ENCODE peak calls at places on chromosomes 1 and 21, in five cellular contexts. One of them, this sample, is unnamed.

GRCh38 chr1:44261963-44262362 is 48.7 kb downstream of the DMAP1 start:
- DNase-seq in NCI-H1436: no peak
- DNase-seq in CD4-positive, alpha-beta T cell: no peak
- DNase-seq in renal cortical epithelial cell: no peak
- DNase-seq in stimulated activated CD8-positive, alpha-beta memory T cell treated with anti-CD3 and anti-CD28 coated beads, Interleukin-2, amount 100 ng/mL, for 1 hour: no peak
- DNase-seq in this sample: no peak

GRCh38 chr1:244154528-244154881 is 103.4 kb downstream of the ZBTB18 start:
- DNase-seq in NCI-H1436: no peak
- DNase-seq in CD4-positive, alpha-beta T cell: no peak
- DNase-seq in renal cortical epithelial cell: no peak
- DNase-seq in stimulated activated CD8-positive, alpha-beta memory T cell treated with anti-CD3 and anti-CD28 coated beads, Interleukin-2, amount 100 ng/mL, for 1 hour: no peak
- DNase-seq in this sample: no peak

GRCh38 chr1:94130851-94131595 is 10.1 kb upstream of the ABCA4 start:
- DNase-seq in NCI-H1436: no peak
- DNase-seq in CD4-positive, alpha-beta T cell: no peak
- DNase-seq in renal cortical epithelial cell: peak
- DNase-seq in stimulated activated CD8-positive, alpha-beta memory T cell treated with anti-CD3 and anti-CD28 coated beads, Interleukin-2, amount 100 ng/mL, for 1 hour: no peak
- DNase-seq in this sample: no peak

GRCh38 chr21:18499761-18500376 is 96.3 kb upstream of the TMPRSS15 start:
- DNase-seq in NCI-H1436: peak
- DNase-seq in CD4-positive, alpha-beta T cell: no peak
- DNase-seq in renal cortical epithelial cell: peak
- DNase-seq in stimulated activated CD8-positive, alpha-beta memory T cell treated with anti-CD3 and anti-CD28 coated beads, Interleukin-2, amount 100 ng/mL, for 1 hour: no peak
- DNase-seq in this sample: no peak

GRCh38 chr1:5388622-5389021 is 603.6 kb downstream of the NPHP4 start:
- DNase-seq in NCI-H1436: no peak
- DNase-seq in CD4-positive, alpha-beta T cell: no peak
- DNase-seq in renal cortical epithelial cell: no peak
- DNase-seq in stimulated activated CD8-positive, alpha-beta memory T cell treated with anti-CD3 and anti-CD28 coated beads, Interleukin-2, amount 100 ng/mL, for 1 hour: no peak
- DNase-seq in this sample: no peak

GRCh38 chr1:92487078-92487605 is 417 bp upstream of the GFI1 start:
- DNase-seq in NCI-H1436: no peak
- DNase-seq in CD4-positive, alpha-beta T cell: no peak
- DNase-seq in renal cortical epithelial cell: no peak
- DNase-seq in stimulated activated CD8-positive, alpha-beta memory T cell treated with anti-CD3 and anti-CD28 coated beads, Interleukin-2, amount 100 ng/mL, for 1 hour: no peak
- DNase-seq in this sample: no peak

GRCh38 chr21:28538987-28539622 is 453.6 kb downstream of the LTN1 start:
- DNase-seq in NCI-H1436: no peak
- DNase-seq in CD4-positive, alpha-beta T cell: no peak
- DNase-seq in renal cortical epithelial cell: no peak
- DNase-seq in stimulated activated CD8-positive, alpha-beta memory T cell treated with anti-CD3 and anti-CD28 coated beads, Interleukin-2, amount 100 ng/mL, for 1 hour: no peak
- DNase-seq in this sample: no peak

GRCh38 chr1:26278835-26279597 is 870 bp upstream of the SH3BGRL3 start:
- DNase-seq in NCI-H1436: no peak
- DNase-seq in CD4-positive, alpha-beta T cell: no peak
- DNase-seq in renal cortical epithelial cell: peak
- DNase-seq in stimulated activated CD8-positive, alpha-beta memory T cell treated with anti-CD3 and anti-CD28 coated beads, Interleukin-2, amount 100 ng/mL, for 1 hour: no peak
- DNase-seq in this sample: no peak

GRCh38 chr1:32335951-32336867 is at the start of gene MARCKSL1:
- DNase-seq in NCI-H1436: peak
- DNase-seq in CD4-positive, alpha-beta T cell: peak
- DNase-seq in renal cortical epithelial cell: no peak
- DNase-seq in stimulated activated CD8-positive, alpha-beta memory T cell treated with anti-CD3 and anti-CD28 coated beads, Interleukin-2, amount 100 ng/mL, for 1 hour: peak
- DNase-seq in this sample: peak

GRCh38 chr1:17010601-17011438 is 908 bp downstream of the ATP13A2 start:
- DNase-seq in NCI-H1436: no peak
- DNase-seq in CD4-positive, alpha-beta T cell: no peak
- DNase-seq in renal cortical epithelial cell: no peak
- DNase-seq in stimulated activated CD8-positive, alpha-beta memory T cell treated with anti-CD3 and anti-CD28 coated beads, Interleukin-2, amount 100 ng/mL, for 1 hour: no peak
- DNase-seq in this sample: peak

GRCh38 chr1:37177230-37177864 is 143.0 kb upstream of the GRIK3 start:
- DNase-seq in NCI-H1436: peak
- DNase-seq in CD4-positive, alpha-beta T cell: no peak
- DNase-seq in renal cortical epithelial cell: peak
- DNase-seq in stimulated activated CD8-positive, alpha-beta memory T cell treated with anti-CD3 and anti-CD28 coated beads, Interleukin-2, amount 100 ng/mL, for 1 hour: no peak
- DNase-seq in this sample: no peak

GRCh38 chr21:42829417-42829816 is 49.9 kb downstream of the WDR4 start:
- DNase-seq in NCI-H1436: no peak
- DNase-seq in CD4-positive, alpha-beta T cell: no peak
- DNase-seq in renal cortical epithelial cell: no peak
- DNase-seq in stimulated activated CD8-positive, alpha-beta memory T cell treated with anti-CD3 and anti-CD28 coated beads, Interleukin-2, amount 100 ng/mL, for 1 hour: no peak
- DNase-seq in this sample: no peak

GRCh38 chr1:199978408-199978940 is 49.0 kb upstream of the NR5A2 start:
- DNase-seq in NCI-H1436: no peak
- DNase-seq in CD4-positive, alpha-beta T cell: no peak
- DNase-seq in renal cortical epithelial cell: no peak
- DNase-seq in stimulated activated CD8-positive, alpha-beta memory T cell treated with anti-CD3 and anti-CD28 coated beads, Interleukin-2, amount 100 ng/mL, for 1 hour: no peak
- DNase-seq in this sample: no peak

GRCh38 chr21:33780631-33781030 is 135.0 kb downstream of the ATP5PO start:
- DNase-seq in NCI-H1436: no peak
- DNase-seq in CD4-positive, alpha-beta T cell: no peak
- DNase-seq in renal cortical epithelial cell: no peak
- DNase-seq in stimulated activated CD8-positive, alpha-beta memory T cell treated with anti-CD3 and anti-CD28 coated beads, Interleukin-2, amount 100 ng/mL, for 1 hour: no peak
- DNase-seq in this sample: no peak

GRCh38 chr1:212291505-212292134 is 6.4 kb downstream of the PPP2R5A start:
- DNase-seq in NCI-H1436: peak
- DNase-seq in CD4-positive, alpha-beta T cell: no peak
- DNase-seq in renal cortical epithelial cell: peak
- DNase-seq in stimulated activated CD8-positive, alpha-beta memory T cell treated with anti-CD3 and anti-CD28 coated beads, Interleukin-2, amount 100 ng/mL, for 1 hour: no peak
- DNase-seq in this sample: no peak

GRCh38 chr1:184650177-184650866 is 104.3 kb downstream of the EDEM3 start:
- DNase-seq in NCI-H1436: no peak
- DNase-seq in CD4-positive, alpha-beta T cell: no peak
- DNase-seq in renal cortical epithelial cell: peak
- DNase-seq in stimulated activated CD8-positive, alpha-beta memory T cell treated with anti-CD3 and anti-CD28 coated beads, Interleukin-2, amount 100 ng/mL, for 1 hour: no peak
- DNase-seq in this sample: no peak

GRCh38 chr1:97308131-97308530 is 586.5 kb downstream of the PTBP2 start:
- DNase-seq in NCI-H1436: no peak
- DNase-seq in CD4-positive, alpha-beta T cell: no peak
- DNase-seq in renal cortical epithelial cell: no peak
- DNase-seq in stimulated activated CD8-positive, alpha-beta memory T cell treated with anti-CD3 and anti-CD28 coated beads, Interleukin-2, amount 100 ng/mL, for 1 hour: no peak
- DNase-seq in this sample: no peak

GRCh38 chr1:169873582-169874200 is 20.0 kb downstream of the SCYL3 start:
- DNase-seq in NCI-H1436: no peak
- DNase-seq in CD4-positive, alpha-beta T cell: no peak
- DNase-seq in renal cortical epithelial cell: no peak
- DNase-seq in stimulated activated CD8-positive, alpha-beta memory T cell treated with anti-CD3 and anti-CD28 coated beads, Interleukin-2, amount 100 ng/mL, for 1 hour: no peak
- DNase-seq in this sample: no peak

GRCh38 chr1:178664278-178664677 is 60.8 kb upstream of the RALGPS2 start:
- DNase-seq in NCI-H1436: no peak
- DNase-seq in CD4-positive, alpha-beta T cell: no peak
- DNase-seq in renal cortical epithelial cell: no peak
- DNase-seq in stimulated activated CD8-positive, alpha-beta memory T cell treated with anti-CD3 and anti-CD28 coated beads, Interleukin-2, amount 100 ng/mL, for 1 hour: no peak
- DNase-seq in this sample: no peak

GRCh38 chr1:81512242-81512641 is 288.5 kb upstream of the ADGRL2 start:
- DNase-seq in NCI-H1436: no peak
- DNase-seq in CD4-positive, alpha-beta T cell: no peak
- DNase-seq in renal cortical epithelial cell: no peak
- DNase-seq in stimulated activated CD8-positive, alpha-beta memory T cell treated with anti-CD3 and anti-CD28 coated beads, Interleukin-2, amount 100 ng/mL, for 1 hour: no peak
- DNase-seq in this sample: no peak

GRCh38 chr21:42532466-42533181 is 19.0 kb downstream of the SLC37A1 start:
- DNase-seq in NCI-H1436: no peak
- DNase-seq in CD4-positive, alpha-beta T cell: no peak
- DNase-seq in renal cortical epithelial cell: no peak
- DNase-seq in stimulated activated CD8-positive, alpha-beta memory T cell treated with anti-CD3 and anti-CD28 coated beads, Interleukin-2, amount 100 ng/mL, for 1 hour: no peak
- DNase-seq in this sample: no peak

GRCh38 chr1:222734740-222735139 is 2.3 kb upstream of the FAM177B start:
- DNase-seq in NCI-H1436: no peak
- DNase-seq in CD4-positive, alpha-beta T cell: no peak
- DNase-seq in renal cortical epithelial cell: no peak
- DNase-seq in stimulated activated CD8-positive, alpha-beta memory T cell treated with anti-CD3 and anti-CD28 coated beads, Interleukin-2, amount 100 ng/mL, for 1 hour: no peak
- DNase-seq in this sample: no peak

GRCh38 chr1:4655674-4656532 is 1.5 kb downstream of the AJAP1 start:
- DNase-seq in NCI-H1436: peak
- DNase-seq in CD4-positive, alpha-beta T cell: no peak
- DNase-seq in renal cortical epithelial cell: peak
- DNase-seq in stimulated activated CD8-positive, alpha-beta memory T cell treated with anti-CD3 and anti-CD28 coated beads, Interleukin-2, amount 100 ng/mL, for 1 hour: no peak
- DNase-seq in this sample: peak

GRCh38 chr1:175524003-175524402 is 219.4 kb downstream of the TNR start:
- DNase-seq in NCI-H1436: no peak
- DNase-seq in CD4-positive, alpha-beta T cell: no peak
- DNase-seq in renal cortical epithelial cell: no peak
- DNase-seq in stimulated activated CD8-positive, alpha-beta memory T cell treated with anti-CD3 and anti-CD28 coated beads, Interleukin-2, amount 100 ng/mL, for 1 hour: no peak
- DNase-seq in this sample: no peak

GRCh38 chr21:39484711-39485264 is 33.0 kb downstream of the SH3BGR start:
- DNase-seq in NCI-H1436: no peak
- DNase-seq in CD4-positive, alpha-beta T cell: no peak
- DNase-seq in renal cortical epithelial cell: no peak
- DNase-seq in stimulated activated CD8-positive, alpha-beta memory T cell treated with anti-CD3 and anti-CD28 coated beads, Interleukin-2, amount 100 ng/mL, for 1 hour: no peak
- DNase-seq in this sample: no peak

GRCh38 chr1:86487131-86487804 is 18.5 kb downstream of the CLCA1 start:
- DNase-seq in NCI-H1436: no peak
- DNase-seq in CD4-positive, alpha-beta T cell: no peak
- DNase-seq in renal cortical epithelial cell: no peak
- DNase-seq in stimulated activated CD8-positive, alpha-beta memory T cell treated with anti-CD3 and anti-CD28 coated beads, Interleukin-2, amount 100 ng/mL, for 1 hour: no peak
- DNase-seq in this sample: no peak

GRCh38 chr1:99348375-99349132 is 84.3 kb downstream of the PLPPR4 start:
- DNase-seq in NCI-H1436: no peak
- DNase-seq in CD4-positive, alpha-beta T cell: no peak
- DNase-seq in renal cortical epithelial cell: no peak
- DNase-seq in stimulated activated CD8-positive, alpha-beta memory T cell treated with anti-CD3 and anti-CD28 coated beads, Interleukin-2, amount 100 ng/mL, for 1 hour: no peak
- DNase-seq in this sample: no peak

GRCh38 chr1:78536427-78536826 is 45.7 kb downstream of the PTGFR start:
- DNase-seq in NCI-H1436: no peak
- DNase-seq in CD4-positive, alpha-beta T cell: no peak
- DNase-seq in renal cortical epithelial cell: no peak
- DNase-seq in stimulated activated CD8-positive, alpha-beta memory T cell treated with anti-CD3 and anti-CD28 coated beads, Interleukin-2, amount 100 ng/mL, for 1 hour: no peak
- DNase-seq in this sample: no peak

GRCh38 chr1:19872190-19872589 is 10.0 kb upstream of the OTUD3 start:
- DNase-seq in NCI-H1436: peak
- DNase-seq in CD4-positive, alpha-beta T cell: no peak
- DNase-seq in renal cortical epithelial cell: peak
- DNase-seq in stimulated activated CD8-positive, alpha-beta memory T cell treated with anti-CD3 and anti-CD28 coated beads, Interleukin-2, amount 100 ng/mL, for 1 hour: no peak
- DNase-seq in this sample: no peak

GRCh38 chr21:34846601-34847112 is 177.9 kb downstream of the CLIC6 start:
- DNase-seq in NCI-H1436: no peak
- DNase-seq in CD4-positive, alpha-beta T cell: no peak
- DNase-seq in renal cortical epithelial cell: peak
- DNase-seq in stimulated activated CD8-positive, alpha-beta memory T cell treated with anti-CD3 and anti-CD28 coated beads, Interleukin-2, amount 100 ng/mL, for 1 hour: no peak
- DNase-seq in this sample: no peak

GRCh38 chr21:45283019-45283610 is 4.6 kb downstream of the POFUT2 start:
- DNase-seq in NCI-H1436: no peak
- DNase-seq in CD4-positive, alpha-beta T cell: no peak
- DNase-seq in renal cortical epithelial cell: no peak
- DNase-seq in stimulated activated CD8-positive, alpha-beta memory T cell treated with anti-CD3 and anti-CD28 coated beads, Interleukin-2, amount 100 ng/mL, for 1 hour: no peak
- DNase-seq in this sample: no peak

GRCh38 chr1:165633624-165634023 is 2.6 kb downstream of the MGST3 start:
- DNase-seq in NCI-H1436: no peak
- DNase-seq in CD4-positive, alpha-beta T cell: no peak
- DNase-seq in renal cortical epithelial cell: peak
- DNase-seq in stimulated activated CD8-positive, alpha-beta memory T cell treated with anti-CD3 and anti-CD28 coated beads, Interleukin-2, amount 100 ng/mL, for 1 hour: no peak
- DNase-seq in this sample: no peak

GRCh38 chr1:55685560-55685959 is 470.4 kb upstream of the USP24 start:
- DNase-seq in NCI-H1436: no peak
- DNase-seq in CD4-positive, alpha-beta T cell: no peak
- DNase-seq in renal cortical epithelial cell: no peak
- DNase-seq in stimulated activated CD8-positive, alpha-beta memory T cell treated with anti-CD3 and anti-CD28 coated beads, Interleukin-2, amount 100 ng/mL, for 1 hour: no peak
- DNase-seq in this sample: no peak

GRCh38 chr21:35226302-35226701 is 177.2 kb upstream of the RUNX1 start:
- DNase-seq in NCI-H1436: no peak
- DNase-seq in CD4-positive, alpha-beta T cell: no peak
- DNase-seq in renal cortical epithelial cell: peak
- DNase-seq in stimulated activated CD8-positive, alpha-beta memory T cell treated with anti-CD3 and anti-CD28 coated beads, Interleukin-2, amount 100 ng/mL, for 1 hour: no peak
- DNase-seq in this sample: no peak

GRCh38 chr21:45136927-45137611 is 62.7 kb downstream of the ADARB1 start:
- DNase-seq in NCI-H1436: peak
- DNase-seq in CD4-positive, alpha-beta T cell: peak
- DNase-seq in renal cortical epithelial cell: peak
- DNase-seq in stimulated activated CD8-positive, alpha-beta memory T cell treated with anti-CD3 and anti-CD28 coated beads, Interleukin-2, amount 100 ng/mL, for 1 hour: peak
- DNase-seq in this sample: no peak

This sample was measured in nucleus accumbens.